ENCODE peak calls at places on chromosomes 7 and 10, in six cellular contexts. D is stomach, A is amniotic epithelial cell, S is heart right ventricle, T is NCI-H1092, N is SW480. H is an unnamed sample.

GRCh38 chr7:37323912-37324430 is 124.7 kb downstream of the ELMO1 start:
- DNase-seq in T (no peak), D (no peak), A (no peak), N (no peak), S (no peak), H (no peak)

GRCh38 chr7:69078997-69079769 is 519.1 kb upstream of the AUTS2 start:
- DNase-seq in D (no peak), A (no peak), N (no peak), S (peak; percentile 46), T (no peak), H (no peak)

GRCh38 chr7:158403013-158403821 is 184.4 kb downstream of the PTPRN2 start:
- DNase-seq in S (no peak), N (no peak), D (no peak), T (no peak), A (no peak), H (no peak)

GRCh38 chr10:124566981-124567835 is 105.6 kb downstream of the LHPP start:
- DNase-seq in S (no peak), D (no peak), T (no peak), A (no peak), N (no peak), H (no peak)

GRCh38 chr10:6399241-6399701 is 180.8 kb downstream of the PRKCQ start:
- DNase-seq in N (no peak), A (no peak), S (peak; percentile 48), T (no peak), D (no peak), H (peak; percentile 74)

GRCh38 chr7:918441-919113 is 35.9 kb downstream of the ADAP1 start:
- DNase-seq in T (no peak), A (no peak), D (no peak), N (no peak), S (no peak), H (no peak)

GRCh38 chr7:55017841-55018240 is 976 bp upstream of the EGFR start:
- DNase-seq in N (no peak), T (no peak), S (no peak), D (no peak), A (no peak), H (no peak)

GRCh38 chr10:8229153-8229552 is 174.7 kb downstream of the GATA3 start:
- DNase-seq in S (no peak), N (peak; percentile 1), A (no peak), T (no peak), D (no peak), H (no peak)

GRCh38 chr7:27165655-27166474 is 528 bp upstream of the HOXA9 start:
- DNase-seq in D (no peak), A (no peak), N (peak; percentile 61), S (no peak), T (peak; percentile 48), H (peak; percentile 58)

GRCh38 chr7:2066251-2066919 is 166.4 kb downstream of the MAD1L1 start:
- DNase-seq in D (no peak), N (no peak), S (no peak), A (no peak), T (no peak), H (no peak)

GRCh38 chr7:130187360-130187759 is 17.8 kb downstream of the TMEM209 start:
- DNase-seq in D (no peak), T (no peak), N (no peak), S (no peak), A (no peak), H (no peak)

H was measured in EL.